ENCODE peak calls at places on chromosomes 3 and 15, in seven cellular contexts. K, T, F, V, L, X and S are unnamed samples.

GRCh38 chr3:188439080-188439479 is 285.1 kb downstream of the LPP start:
- DNase-seq in L (peak), F (peak), T (no peak), X (no peak), K (no peak), V (no peak), S (no peak)

GRCh38 chr15:91281991-91282390 is 181.9 kb downstream of the SV2B start:
- DNase-seq in F (no peak), L (no peak), V (no peak), T (no peak), K (no peak), X (no peak), S (no peak)

GRCh38 chr3:126134219-126134975 is 46.0 kb downstream of the ALDH1L1 start:
- DNase-seq in K (peak), X (peak), V (peak), T (peak), F (peak), L (peak), S (no peak)

GRCh38 chr15:51681303-51681963 is at the start of gene SCG3:
- DNase-seq in V (peak), K (peak), F (peak), L (peak), T (peak), X (peak), S (peak)

GRCh38 chr3:195441971-195442572 is 748 bp downstream of the ACAP2 start:
- DNase-seq in F (peak), T (peak), L (peak), X (peak), V (peak), K (peak), S (no peak)

GRCh38 chr3:107240183-107241091 is 136.8 kb upstream of the CCDC54 start:
- DNase-seq in K (peak), T (peak), F (peak), L (peak), X (peak), V (peak), S (no peak)

GRCh38 chr3:124409650-124410275 is 320.5 kb upstream of the UMPS start:
- DNase-seq in F (peak), V (no peak), X (no peak), T (peak), L (no peak), K (peak), S (peak)

GRCh38 chr3:65508743-65509422 is 529.8 kb downstream of the MAGI1 start:
- DNase-seq in K (no peak), V (no peak), X (peak), T (peak), L (no peak), F (no peak), S (no peak)

GRCh38 chr3:37028329-37028728 is 35.0 kb downstream of the MLH1 start:
- DNase-seq in X (peak), L (peak), F (peak), V (peak), T (no peak), K (peak), S (no peak)

GRCh38 chr3:105791134-105791533 is 77.7 kb downstream of the CBLB start:
- DNase-seq in F (no peak), V (no peak), L (no peak), T (peak), K (peak), X (no peak), S (no peak)

GRCh38 chr3:155282416-155283091 is 10.9 kb downstream of the STRIT1 start:
- DNase-seq in V (no peak), F (no peak), L (no peak), K (peak), X (peak), T (peak), S (no peak)

GRCh38 chr15:65189102-65189740 is 4.1 kb upstream of the CLPX start:
- DNase-seq in F (peak), V (no peak), X (peak), T (peak), K (peak), L (no peak), S (no peak)

GRCh38 chr15:98272586-98272985 is 312.1 kb downstream of the ARRDC4 start:
- DNase-seq in L (no peak), K (no peak), V (no peak), X (no peak), T (no peak), F (no peak), S (no peak)

GRCh38 chr3:122443090-122443489 is 27.2 kb upstream of the WDR5B start:
- DNase-seq in X (peak), L (no peak), T (no peak), V (no peak), K (no peak), F (no peak), S (no peak)

GRCh38 chr3:117263735-117264134 is 554.2 kb downstream of the TUSC7 start:
- DNase-seq in T (no peak), L (no peak), V (no peak), X (no peak), K (no peak), F (no peak), S (no peak)

GRCh38 chr3:23094412-23094811 is 108.7 kb upstream of the UBE2E2 start:
- DNase-seq in T (no peak), X (no peak), L (no peak), K (no peak), F (no peak), V (no peak), S (no peak)

GRCh38 chr15:73647259-73648026 is 14.3 kb upstream of the NPTN start:
- DNase-seq in F (no peak), X (no peak), L (no peak), K (no peak), V (no peak), T (peak), S (no peak)

GRCh38 chr3:35544976-35545375 is 94.3 kb upstream of the ARPP21 start:
- DNase-seq in K (no peak), L (no peak), T (no peak), V (no peak), F (no peak), X (no peak), S (no peak)

GRCh38 chr3:116836286-116836685 is 126.7 kb downstream of the TUSC7 start:
- DNase-seq in F (peak), T (peak), X (no peak), L (no peak), V (no peak), K (no peak), S (no peak)

GRCh38 chr3:159825216-159825854 is 163.3 kb upstream of the IL12A start:
- DNase-seq in V (no peak), T (no peak), X (no peak), F (no peak), K (no peak), L (no peak), S (no peak)

GRCh38 chr3:62199126-62199525 is 174.2 kb downstream of the FEZF2 start:
- DNase-seq in F (no peak), K (no peak), T (no peak), X (no peak), L (no peak), V (no peak), S (no peak)

GRCh38 chr3:47783673-47784072 is 2.0 kb upstream of the SMARCC1 start:
- DNase-seq in K (no peak), F (no peak), T (no peak), L (no peak), V (no peak), X (no peak), S (no peak)

GRCh38 chr3:25594007-25594502 is 70.7 kb downstream of the TOP2B start:
- DNase-seq in X (peak), V (no peak), T (peak), K (peak), F (peak), L (no peak), S (peak)

GRCh38 chr3:62558549-62559112 is 185.3 kb upstream of the FEZF2 start:
- DNase-seq in F (peak), T (peak), X (peak), K (peak), V (no peak), L (no peak), S (no peak)

GRCh38 chr15:99074446-99074845 is 30.4 kb upstream of the SYNM start:
- DNase-seq in T (no peak), L (no peak), K (no peak), F (no peak), X (no peak), V (no peak), S (no peak)

GRCh38 chr3:132135628-132136333 is 101.0 kb upstream of the CPNE4 start:
- DNase-seq in T (peak), V (no peak), F (peak), K (peak), L (no peak), X (no peak), S (peak)

DNA sequence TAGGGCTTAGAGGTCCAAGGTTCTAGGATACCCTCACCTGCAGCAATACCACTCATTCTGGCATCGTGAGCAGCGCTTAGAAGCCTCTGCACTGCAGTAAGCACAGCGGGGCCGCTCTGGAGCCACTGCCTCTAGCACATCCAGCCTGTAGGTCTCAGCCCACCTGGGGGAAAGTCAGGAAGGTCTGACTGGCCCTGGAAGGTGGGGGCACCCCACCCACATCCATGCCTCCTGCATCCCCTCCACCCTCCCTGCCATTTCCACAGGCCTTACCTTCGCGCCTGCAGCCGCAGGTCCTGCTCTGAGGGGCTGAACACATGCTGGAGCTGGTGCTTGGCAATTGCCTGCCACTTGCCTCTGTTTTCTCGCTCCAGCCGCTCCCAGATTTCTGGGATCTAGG is 901 bp upstream of the RASSF1 start:
- DNase-seq in L (no peak), V (no peak), T (no peak), F (no peak), K (no peak), X (no peak), S (no peak)
- H3K4me3 ChIP-seq in L (no peak), V (peak), T (peak), F (no peak), K (peak), X (peak), S (no peak)

DNA sequence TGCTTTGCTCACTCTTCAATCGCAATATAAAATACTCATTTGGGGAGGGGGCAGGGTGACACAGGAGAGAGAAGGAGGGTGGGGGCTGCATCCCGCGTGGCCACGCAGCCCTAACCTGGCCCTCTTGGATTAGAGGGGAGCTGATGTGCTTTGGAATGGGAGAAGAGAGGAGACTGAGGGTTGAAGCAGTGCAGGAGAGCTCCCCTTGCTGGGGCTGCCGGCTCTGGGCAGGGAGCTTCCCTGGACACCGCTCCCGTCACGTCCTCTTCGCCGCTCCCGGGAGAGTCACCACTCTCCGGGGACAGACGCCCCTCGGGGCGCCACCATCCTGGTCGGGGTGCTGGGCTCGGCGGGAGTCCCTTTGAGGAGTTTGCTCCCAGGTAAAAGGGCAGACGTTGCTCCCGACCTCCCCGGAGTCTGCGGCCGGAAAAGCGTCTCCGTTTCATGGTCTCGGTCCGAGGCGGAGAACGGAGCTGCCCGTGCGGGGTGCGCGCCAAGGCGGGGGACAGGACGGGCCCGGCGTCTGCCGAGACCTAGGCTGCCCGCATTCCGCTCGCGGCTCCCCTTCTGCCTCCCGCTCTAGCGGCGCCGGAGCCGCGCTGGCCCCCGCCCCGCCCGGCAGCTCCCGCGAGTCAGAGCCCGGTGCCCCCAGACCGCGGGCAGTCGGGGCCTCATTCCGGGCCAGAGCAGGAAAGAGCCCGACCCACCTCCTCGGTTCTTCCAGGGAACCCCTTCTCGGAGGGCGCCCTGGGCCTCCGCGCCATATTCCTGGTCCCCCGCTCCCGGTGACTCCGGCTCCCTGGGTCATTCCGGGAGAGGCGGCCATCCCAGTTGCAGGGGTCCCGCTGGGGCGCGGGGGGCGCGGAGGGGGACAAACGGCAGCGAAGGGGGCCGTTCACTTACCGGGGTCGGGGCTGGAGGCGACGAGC is 603 bp downstream of the SLC7A14 start:
- DNase-seq in L (no peak), X (no peak), V (no peak), T (no peak), K (no peak), F (peak), S (no peak)
- TF ChIP-seq CTCF in L (no peak), X (no peak), V (no peak), T (no peak), K (no peak), F (no peak), S (no peak)

GRCh38 chr15:58137686-58138085 is 495 bp upstream of the AQP9 start:
- DNase-seq in V (no peak), K (no peak), X (no peak), T (no peak), L (no peak), F (no peak), S (no peak)

GRCh38 chr15:58138106-58138505 is at the start of gene AQP9:
- DNase-seq in T (no peak), K (no peak), L (peak), F (no peak), X (no peak), V (no peak), S (no peak)

GRCh38 chr15:58142827-58143226 is 4.6 kb downstream of the AQP9 start:
- DNase-seq in K (no peak), F (no peak), T (no peak), V (no peak), L (no peak), X (peak), S (no peak)

GRCh38 chr15:58141894-58142293 is 3.7 kb downstream of the AQP9 start:
- DNase-seq in K (no peak), L (no peak), T (no peak), V (no peak), F (no peak), X (no peak), S (no peak)

GRCh38 chr15:58139631-58140522 is 1.7 kb downstream of the AQP9 start:
- DNase-seq in X (no peak), K (peak), L (peak), V (no peak), T (peak), F (no peak), S (no peak)
- H3K4me3 ChIP-seq in X (no peak), K (no peak), L (no peak), V (no peak), T (no peak), F (no peak), S (no peak)

GRCh38 chr3:120147072-120147871 is 53.0 kb upstream of the GSK3B start:
- DNase-seq in F (peak), V (peak), T (no peak), K (no peak), L (peak), X (no peak), S (no peak)
- TF ChIP-seq CTCF in F (peak), V (no peak), T (no peak), K (no peak), L (no peak), X (no peak), S (no peak)

GRCh38 chr15:93854088-93854487 is 377.3 kb upstream of the MCTP2 start:
- DNase-seq in K (no peak), X (no peak), T (no peak), V (no peak), F (no peak), L (no peak), S (no peak)
- H3K4me3 ChIP-seq in K (no peak), X (no peak), T (no peak), V (no peak), F (no peak), L (no peak), S (no peak)

GRCh38 chr3:50924638-50925037 is 249.9 kb downstream of the DOCK3 start:
- DNase-seq in X (no peak), F (no peak), K (no peak), V (no peak), L (no peak), T (no peak), S (no peak)
- TF ChIP-seq CTCF in X (no peak), F (no peak), K (no peak), V (no peak), L (no peak), T (no peak), S (no peak)

GRCh38 chr15:78538358-78538757 is 1.9 kb upstream of the PSMA4 start:
- DNase-seq in T (no peak), K (no peak), F (no peak), V (no peak), L (no peak), X (no peak), S (no peak)

GRCh38 chr15:78541744-78542034 is 1.4 kb downstream of the PSMA4 start:
- DNase-seq in T (no peak), L (no peak), X (no peak), V (no peak), F (no peak), K (no peak), S (no peak)

GRCh38 chr15:78540135-78540954 is at the start of gene PSMA4:
- DNase-seq in L (peak), F (peak), X (peak), T (peak), V (peak), K (peak), S (peak)

GRCh38 chr15:78540955-78541743 is 905 bp downstream of the PSMA4 start:
- DNase-seq in V (no peak), F (no peak), L (no peak), K (no peak), X (peak), T (peak), S (no peak)

GRCh38 chr15:78542647-78543046 is 2.4 kb downstream of the PSMA4 start:
- DNase-seq in T (no peak), V (no peak), L (no peak), X (no peak), F (no peak), K (no peak), S (no peak)
- H3K4me3 ChIP-seq in T (no peak), V (no peak), L (no peak), X (no peak), F (no peak), K (no peak), S (no peak)

GRCh38 chr15:63600646-63601025 is 3.4 kb downstream of the FBXL22 start:
- DNase-seq in T (peak), F (peak), V (peak), X (no peak), K (peak), L (peak), S (peak)
- TF ChIP-seq CTCF in T (no peak), F (peak), V (no peak), X (no peak), K (no peak), L (no peak), S (no peak)

GRCh38 chr15:41881086-41881485 is 12.8 kb downstream of the SPTBN5 start:
- DNase-seq in V (no peak), X (no peak), T (no peak), F (no peak), L (no peak), K (no peak), S (no peak)
- H3K4me3 ChIP-seq in V (no peak), X (no peak), T (no peak), F (no peak), L (no peak), K (no peak), S (no peak)